ENCODE peak calls at places on chromosomes 16 and 17, in six cellular contexts. O is cardiac fibroblast; K is CD4-positive, alpha-beta T cell; E is heart right ventricle; Y is Peyer's patch; S is AG04450. F is an unnamed sample.

GRCh38 chr16:20940864-20941634 is 40.5 kb downstream of the LYRM1 start:
- DNase-seq in O (no peak), K (no peak), E (no peak), Y (no peak), S (no peak), F (no peak)

GRCh38 chr17:72764632-72765041 is 327.9 kb downstream of the SLC39A11 start:
- DNase-seq in O (peak), K (no peak), E (no peak), Y (no peak), S (peak), F (no peak)

GRCh38 chr16:55249361-55249760 is 74.6 kb upstream of the IRX6 start:
- DNase-seq in O (no peak), K (no peak), E (no peak), Y (no peak), S (no peak), F (no peak)

GRCh38 chr16:84329849-84330684 is 35.4 kb downstream of the WFDC1 start:
- DNase-seq in O (no peak), K (no peak), E (no peak), Y (no peak), S (no peak), F (no peak)

GRCh38 chr17:65670667-65671371 is 109.4 kb upstream of the AXIN2 start:
- DNase-seq in O (no peak), K (no peak), E (no peak), Y (no peak), S (no peak), F (no peak)

GRCh38 chr16:86732621-86733297 is 154.4 kb downstream of the FOXL1 start:
- DNase-seq in O (no peak), K (no peak), E (no peak), Y (no peak), S (no peak), F (no peak)

GRCh38 chr16:5916711-5917191 is 819.2 kb upstream of the EEF2KMT start:
- DNase-seq in O (no peak), K (no peak), E (no peak), Y (no peak), S (no peak), F (no peak)

GRCh38 chr17:38868095-38868967 is 1.5 kb upstream of the LASP1 start:
- DNase-seq in O (peak), K (no peak), E (peak), Y (peak), S (no peak), F (no peak)

GRCh38 chr17:19369846-19370492 is 7.4 kb upstream of the B9D1 start:
- DNase-seq in O (peak), K (no peak), E (no peak), Y (no peak), S (no peak), F (no peak)

GRCh38 chr17:19508327-19508867 is 25.3 kb upstream of the SLC47A1 start:
- DNase-seq in O (no peak), K (peak), E (peak), Y (peak), S (no peak), F (no peak)

GRCh38 chr16:72093448-72094265 is at the start of the genes DHX38 and TXNL4B:
- DNase-seq in O (peak), K (peak), E (peak), Y (peak), S (peak), F (peak)

GRCh38 chr16:4351880-4352279 is 759 bp upstream of the PAM16 start:
- DNase-seq in O (peak), K (no peak), E (no peak), Y (no peak), S (no peak), F (no peak)

GRCh38 chr16:28110479-28110878 is 47.0 kb upstream of the GSG1L start:
- DNase-seq in O (no peak), K (no peak), E (no peak), Y (no peak), S (no peak), F (no peak)

GRCh38 chr17:885971-886571 is 93.5 kb downstream of the NXN start:
- DNase-seq in O (no peak), K (no peak), E (peak), Y (no peak), S (no peak), F (no peak)

GRCh38 chr16:81567987-81568748 is 123.6 kb downstream of the CMIP start:
- DNase-seq in O (peak), K (no peak), E (peak), Y (no peak), S (no peak), F (no peak)

GRCh38 chr16:695355-696089 is 5.3 kb upstream of the WDR24 start:
- DNase-seq in O (no peak), K (peak), E (no peak), Y (peak), S (no peak), F (no peak)

GRCh38 chr17:17220529-17220928 is 14.4 kb upstream of the PLD6 start:
- DNase-seq in O (no peak), K (no peak), E (no peak), Y (no peak), S (no peak), F (no peak)

GRCh38 chr17:3845361-3845753 is 689 bp downstream of the NCBP3 start:
- DNase-seq in O (no peak), K (no peak), E (no peak), Y (peak), S (no peak), F (no peak)

GRCh38 chr17:64507418-64507766 is 615 bp downstream of the CEP95 start:
- DNase-seq in O (peak), K (no peak), E (no peak), Y (no peak), S (no peak), F (no peak)

GRCh38 chr17:63998721-63999679 is 849 bp downstream of the PRR29 start:
- DNase-seq in O (no peak), K (no peak), E (no peak), Y (no peak), S (no peak), F (no peak)

GRCh38 chr17:33267279-33267790 is 25.8 kb downstream of the ASIC2 start:
- DNase-seq in O (peak), K (no peak), E (no peak), Y (no peak), S (peak), F (peak)

DNA sequence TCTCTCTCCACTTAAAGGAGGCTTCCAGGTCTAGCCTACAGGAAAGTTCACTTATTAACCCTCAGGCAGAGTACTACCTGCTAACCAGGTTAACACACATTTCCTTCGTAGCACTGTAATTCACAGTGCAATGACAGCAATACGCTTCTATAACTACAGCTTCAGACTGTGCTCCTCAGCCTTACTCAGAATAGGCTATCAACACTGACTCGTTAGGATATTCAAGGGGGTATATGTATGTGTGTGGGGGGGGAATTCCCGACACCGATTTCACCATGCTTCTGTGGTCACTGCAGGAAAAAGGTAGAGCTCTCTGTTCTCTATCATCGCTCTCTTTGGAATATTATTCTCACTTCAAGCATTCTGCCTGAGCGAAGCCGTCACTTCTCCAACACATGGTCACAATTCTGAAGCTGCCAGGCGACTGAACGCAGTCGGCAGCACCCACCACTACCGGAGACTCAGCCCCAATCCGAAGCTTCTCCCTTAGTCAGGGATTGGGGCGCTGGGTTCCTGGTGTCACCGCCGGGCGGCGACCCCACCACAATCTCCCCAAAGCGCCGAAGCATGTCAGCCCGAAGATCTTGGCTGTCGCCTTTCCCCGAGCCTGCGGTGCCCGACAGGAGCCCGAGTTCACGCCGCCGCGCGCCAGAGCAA is 599 bp downstream of the GGA3 start:
- DNase-seq in O (peak), K (peak), E (no peak), Y (no peak), S (no peak), F (no peak)
- TF ChIP-seq CTCF in O (no peak), K (no peak), E (peak), Y (no peak), S (no peak), F (peak)

GRCh38 chr17:8441690-8442089 is 6.0 kb downstream of the NDEL1 start:
- DNase-seq in O (peak), K (no peak), E (no peak), Y (no peak), S (no peak), F (no peak)

GRCh38 chr17:8438441-8438840 is 2.8 kb downstream of the NDEL1 start:
- DNase-seq in O (no peak), K (no peak), E (no peak), Y (no peak), S (no peak), F (no peak)

GRCh38 chr17:8439681-8440080 is 4.0 kb downstream of the NDEL1 start:
- DNase-seq in O (no peak), K (no peak), E (no peak), Y (no peak), S (no peak), F (no peak)

GRCh38 chr17:8435245-8436168 is at the start of gene NDEL1:
- DNase-seq in O (peak), K (peak), E (peak), Y (peak), S (peak), F (peak)

DNA sequence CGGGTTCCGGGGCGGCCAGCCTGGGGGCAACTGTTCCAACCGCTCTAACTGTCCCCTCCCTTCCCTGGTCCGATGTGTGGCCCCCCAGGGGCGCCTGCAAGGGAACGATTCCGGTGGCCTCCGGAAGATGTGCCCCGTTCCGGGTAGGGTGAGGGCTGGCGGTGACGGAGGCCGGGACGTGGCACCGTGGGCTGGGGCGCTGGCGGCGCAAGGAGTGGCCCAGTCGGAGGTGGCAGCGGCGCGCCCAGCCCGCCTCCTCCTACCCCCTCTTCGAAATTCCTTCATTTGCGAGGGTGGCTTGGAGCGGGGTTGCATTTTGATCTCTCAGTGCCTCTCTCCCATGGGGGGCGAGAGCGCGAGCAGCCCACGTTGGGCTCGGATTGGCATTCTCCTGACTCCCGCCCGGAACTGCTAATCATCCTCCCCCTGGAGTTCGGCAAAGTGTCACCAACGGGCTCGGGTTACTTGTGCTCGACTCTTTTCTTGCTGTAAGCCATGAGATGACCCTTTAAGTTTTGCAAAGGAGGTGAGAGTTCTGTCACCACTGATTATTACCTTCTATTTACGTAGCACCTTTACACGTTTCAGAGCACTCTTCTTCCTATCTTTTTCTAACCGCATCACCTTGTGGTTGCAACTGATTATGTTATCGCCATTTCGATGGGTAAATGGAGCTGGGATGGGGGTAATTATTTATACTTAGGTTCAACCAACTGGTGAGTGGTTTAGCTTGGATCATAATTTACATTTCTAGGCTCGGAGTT is 667 bp downstream of the NDEL1 start:
- DNase-seq in O (peak), K (peak), E (peak), Y (peak), S (no peak), F (no peak)
- TF ChIP-seq CTCF in O (no peak), K (no peak), E (peak), Y (no peak), S (no peak), F (no peak)

GRCh38 chr17:78431692-78431958 is 53.2 kb downstream of the PGS1 start:
- DNase-seq in O (no peak), K (no peak), E (no peak), Y (no peak), S (no peak), F (no peak)

GRCh38 chr17:78433780-78434335 is 55.4 kb downstream of the PGS1 start:
- DNase-seq in O (no peak), K (no peak), E (no peak), Y (no peak), S (no peak), F (no peak)

GRCh38 chr17:78432929-78433727 is 54.7 kb downstream of the PGS1 start:
- DNase-seq in O (no peak), K (no peak), E (no peak), Y (no peak), S (no peak), F (no peak)

GRCh38 chr17:78430892-78431691 is 52.6 kb downstream of the PGS1 start:
- DNase-seq in O (no peak), K (no peak), E (no peak), Y (no peak), S (no peak), F (no peak)

GRCh38 chr17:78432226-78432894 is 53.9 kb downstream of the PGS1 start:
- DNase-seq in O (no peak), K (no peak), E (no peak), Y (no peak), S (no peak), F (no peak)
- TF ChIP-seq CTCF in O (no peak), K (no peak), E (no peak), Y (no peak), S (no peak), F (no peak)

DNA sequence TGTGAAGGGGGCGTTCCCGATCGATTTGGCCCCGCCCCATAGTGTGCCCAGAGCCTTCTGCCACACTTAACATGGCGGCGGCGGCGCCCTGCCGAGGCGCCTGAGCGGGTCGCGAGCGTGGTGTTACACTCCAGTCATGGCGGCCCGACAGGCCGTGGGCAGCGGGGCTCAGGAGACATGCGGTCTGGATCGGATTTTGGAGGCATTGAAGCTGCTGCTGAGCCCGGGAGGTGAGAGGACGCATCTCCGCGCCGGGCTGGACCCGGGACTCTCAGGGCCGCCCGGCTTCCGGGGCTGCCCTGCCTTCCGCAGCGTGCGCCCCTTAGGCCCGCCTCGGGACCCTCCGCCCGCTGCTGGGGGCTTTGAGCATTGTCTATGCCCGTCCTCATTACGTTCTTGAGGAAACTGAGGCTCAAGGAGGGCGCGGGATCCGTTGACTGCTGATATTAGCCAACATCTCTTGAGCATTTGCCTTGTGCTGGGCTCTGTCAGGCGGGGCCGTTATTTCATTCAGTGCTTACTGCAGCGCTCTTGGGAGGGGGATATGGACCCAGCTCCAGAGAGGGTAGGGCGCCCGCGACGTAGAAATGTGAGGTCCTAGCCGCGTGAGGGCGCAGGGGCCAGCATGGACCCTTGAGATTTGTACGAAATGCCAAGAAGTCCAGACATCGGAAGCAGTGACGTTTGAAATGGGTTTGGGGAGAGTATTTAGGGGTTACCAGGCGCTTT is at the start of gene TANGO6:
- DNase-seq in O (peak), K (peak), E (peak), Y (peak), S (no peak), F (no peak)
- TF ChIP-seq CTCF in O (peak), K (peak), E (peak), Y (no peak), S (peak), F (peak)

GRCh38 chr17:75266315-75267145 is 4.5 kb downstream of the MIF4GD start:
- DNase-seq in O (no peak), K (no peak), E (no peak), Y (no peak), S (no peak), F (no peak)

GRCh38 chr17:75265614-75266314 is 4.1 kb downstream of the MRPS7 start:
- DNase-seq in O (no peak), K (no peak), E (no peak), Y (no peak), S (no peak), F (no peak)

GRCh38 chr17:75268931-75269330 is 2.1 kb downstream of the MIF4GD start:
- DNase-seq in O (no peak), K (no peak), E (no peak), Y (no peak), S (no peak), F (no peak)

GRCh38 chr17:75267146-75267402 is 4.0 kb downstream of the MIF4GD start:
- DNase-seq in O (no peak), K (no peak), E (no peak), Y (no peak), S (no peak), F (no peak)

GRCh38 chr17:75267403-75268232 is 3.4 kb downstream of the MIF4GD start:
- DNase-seq in O (no peak), K (no peak), E (no peak), Y (no peak), S (no peak), F (no peak)
- TF ChIP-seq CTCF in O (no peak), K (no peak), E (no peak), Y (no peak), S (no peak), F (peak)

DNA sequence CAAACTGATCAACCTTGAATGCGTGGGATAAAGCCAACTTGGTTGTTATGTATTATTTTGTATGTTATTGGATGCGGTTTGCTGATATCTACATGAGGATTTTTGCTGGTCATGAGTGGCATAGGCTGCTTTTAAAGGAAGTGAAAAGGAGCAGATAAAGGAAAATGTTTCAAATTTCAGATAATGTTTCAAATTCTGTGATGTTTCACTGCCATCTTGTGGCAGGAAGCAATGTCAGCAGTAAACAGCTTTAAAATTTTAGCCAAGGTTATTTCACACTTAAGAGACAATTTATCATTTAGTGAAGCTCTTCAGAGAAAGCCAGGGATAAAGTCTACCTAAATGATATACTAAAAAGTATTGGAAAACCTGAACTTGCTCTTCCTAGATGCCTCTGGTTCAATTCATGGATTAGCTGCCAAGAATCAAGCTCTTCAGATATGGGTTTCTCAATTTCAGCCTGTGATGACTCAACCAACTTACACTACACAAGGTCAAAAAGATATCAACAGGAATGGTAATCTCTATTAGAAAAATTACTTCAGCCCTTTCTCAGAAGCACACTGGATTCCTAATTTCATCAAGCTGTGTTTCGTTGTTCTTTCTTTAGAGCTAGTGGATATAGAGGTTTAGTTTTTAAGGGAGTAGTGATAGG is 136.0 kb upstream of the C17orf78 start:
- DNase-seq in O (peak), K (no peak), E (no peak), Y (no peak), S (no peak), F (no peak)
- TF ChIP-seq CTCF in O (peak), K (peak), E (peak), Y (no peak), S (peak), F (no peak)

DNA sequence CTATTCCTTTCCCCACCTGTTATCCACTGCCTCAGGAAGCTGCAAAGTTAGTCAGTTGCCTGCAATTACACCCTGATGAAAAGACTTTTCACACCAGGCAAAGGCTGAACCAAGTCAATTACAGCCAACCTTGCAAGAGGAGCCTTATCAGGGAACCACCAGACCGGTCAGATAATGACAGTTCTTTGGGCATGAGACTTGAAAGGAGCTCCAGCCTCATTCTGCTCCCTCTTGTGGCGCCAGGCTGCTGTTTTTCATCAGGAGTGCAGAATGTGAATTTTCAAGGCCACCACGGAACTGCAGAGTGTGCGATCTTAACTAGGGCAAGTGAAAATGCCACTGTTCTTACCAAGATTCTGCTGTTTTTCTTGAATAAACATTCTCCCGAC is 22.5 kb downstream of the DNAI2 start:
- DNase-seq in O (peak), K (peak), E (peak), Y (no peak), S (no peak), F (no peak)
- TF ChIP-seq CTCF in O (peak), K (peak), E (peak), Y (no peak), S (peak), F (peak)

GRCh38 chr17:80817321-80817845 is 174.3 kb upstream of the CHMP6 start:
- DNase-seq in O (no peak), K (no peak), E (no peak), Y (no peak), S (no peak), F (no peak)
- TF ChIP-seq CTCF in O (no peak), K (no peak), E (no peak), Y (no peak), S (no peak), F (no peak)

GRCh38 chr17:34519286-34519685 is 60.1 kb upstream of the TMEM132E start:
- DNase-seq in O (no peak), K (no peak), E (no peak), Y (no peak), S (no peak), F (no peak)
- TF ChIP-seq CTCF in O (peak), K (no peak), E (peak), Y (no peak), S (peak), F (peak)

DNA sequence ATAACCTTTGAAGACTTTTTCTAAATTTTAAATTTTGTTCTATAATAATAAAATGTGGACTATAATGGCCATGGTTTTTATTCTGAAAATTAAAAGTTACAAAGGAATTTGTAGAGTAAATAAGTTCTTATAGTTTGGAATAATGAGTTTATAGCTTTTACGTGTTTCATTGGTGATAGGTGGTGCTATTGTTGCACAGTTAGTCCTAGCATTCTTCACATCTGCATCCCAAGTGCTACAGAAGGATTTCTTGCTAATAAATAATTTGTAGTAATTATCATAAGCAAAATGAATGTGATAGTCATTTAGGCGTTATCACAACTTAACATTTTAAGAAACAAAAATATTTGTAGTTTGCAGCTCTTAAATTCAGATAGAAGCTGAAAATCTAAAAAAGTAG is 67.9 kb downstream of the BCAS3 start:
- DNase-seq in O (peak), K (no peak), E (no peak), Y (no peak), S (no peak), F (no peak)
- TF ChIP-seq CTCF in O (no peak), K (no peak), E (no peak), Y (no peak), S (peak), F (no peak)

F was measured in keratinocyte.